ENCODE peak calls at places on chromosome 9, in four cellular contexts. One of them, this sample, is unnamed.

GRCh38 chr9:12975496-12975895 is 200.7 kb downstream of the LURAP1L start:
- DNase-seq in GM12878: no peak
- DNase-seq in HepG2: no peak
- DNase-seq in SK-N-SH: no peak
- DNase-seq in this sample: no peak

GRCh38 chr9:83011611-83012010 is 51.3 kb downstream of the RASEF start:
- DNase-seq in GM12878: no peak
- DNase-seq in HepG2: no peak
- DNase-seq in SK-N-SH: no peak
- DNase-seq in this sample: no peak

GRCh38 chr9:106717686-106718085 is 145.3 kb upstream of the ZNF462 start:
- DNase-seq in GM12878: no peak
- DNase-seq in SK-N-SH: no peak
- DNase-seq in HepG2: no peak
- DNase-seq in this sample: no peak

GRCh38 chr9:134243778-134244467 is 79.6 kb upstream of the RNU6ATAC start:
- DNase-seq in HepG2: no peak
- DNase-seq in GM12878: peak; percentile 42
- DNase-seq in SK-N-SH: no peak
- DNase-seq in this sample: no peak

GRCh38 chr9:68540712-68541535 is at the start of gene TMEM252:
- DNase-seq in HepG2: no peak
- DNase-seq in GM12878: no peak
- DNase-seq in SK-N-SH: no peak
- DNase-seq in this sample: no peak

GRCh38 chr9:37209431-37210386 is 89.3 kb downstream of the ZCCHC7 start:
- DNase-seq in GM12878: no peak
- DNase-seq in SK-N-SH: no peak
- DNase-seq in HepG2: peak; percentile 9
- DNase-seq in this sample: no peak

GRCh38 chr9:108015690-108016089 is 526.1 kb upstream of the KLF4 start:
- DNase-seq in SK-N-SH: no peak
- DNase-seq in HepG2: no peak
- DNase-seq in GM12878: no peak
- DNase-seq in this sample: no peak

GRCh38 chr9:122904466-122904822 is 715 bp downstream of the RC3H2 start:
- DNase-seq in HepG2: peak; percentile 43
- DNase-seq in SK-N-SH: peak; percentile 63
- DNase-seq in GM12878: no peak
- DNase-seq in this sample: no peak

GRCh38 chr9:5002811-5003210 is 17.7 kb downstream of the JAK2 start:
- DNase-seq in HepG2: no peak
- DNase-seq in GM12878: no peak
- DNase-seq in SK-N-SH: no peak
- DNase-seq in this sample: no peak

GRCh38 chr9:77402286-77402685 is 225.0 kb downstream of the VPS13A start:
- DNase-seq in GM12878: no peak
- DNase-seq in SK-N-SH: no peak
- DNase-seq in HepG2: no peak
- DNase-seq in this sample: no peak

GRCh38 chr9:130461218-130461630 is 16.5 kb downstream of the ASS1 start:
- DNase-seq in HepG2: peak; percentile 28
- DNase-seq in SK-N-SH: peak; percentile 87
- DNase-seq in GM12878: no peak
- DNase-seq in this sample: peak; percentile 96

GRCh38 chr9:38226491-38226951 is 157.5 kb upstream of the SHB start:
- DNase-seq in HepG2: peak; percentile 21
- DNase-seq in GM12878: no peak
- DNase-seq in SK-N-SH: no peak
- DNase-seq in this sample: no peak

GRCh38 chr9:91043041-91043740 is 241.6 kb downstream of the SYK start:
- DNase-seq in SK-N-SH: no peak
- DNase-seq in GM12878: no peak
- DNase-seq in HepG2: no peak
- DNase-seq in this sample: no peak

GRCh38 chr9:108207611-108208051 is 648.2 kb downstream of the ACTL7B start:
- DNase-seq in HepG2: no peak
- DNase-seq in GM12878: no peak
- DNase-seq in SK-N-SH: no peak
- DNase-seq in this sample: no peak

GRCh38 chr9:8558176-8558575 is 758.6 kb upstream of the DMAC1 start:
- DNase-seq in HepG2: no peak
- DNase-seq in GM12878: no peak
- DNase-seq in SK-N-SH: no peak
- DNase-seq in this sample: no peak

GRCh38 chr9:134360897-134361296 is 34.6 kb downstream of the RXRA start:
- DNase-seq in HepG2: no peak
- DNase-seq in GM12878: no peak
- DNase-seq in SK-N-SH: peak; percentile 92
- DNase-seq in this sample: no peak

GRCh38 chr9:134868751-134869553 is 11.7 kb upstream of the FCN2 start:
- DNase-seq in HepG2: no peak
- DNase-seq in SK-N-SH: no peak
- DNase-seq in GM12878: no peak
- DNase-seq in this sample: no peak

GRCh38 chr9:133862585-133863041 is 124.5 kb upstream of the SARDH start:
- DNase-seq in SK-N-SH: no peak
- DNase-seq in HepG2: no peak
- DNase-seq in GM12878: no peak
- DNase-seq in this sample: no peak

GRCh38 chr9:107894572-107895261 is 405.1 kb upstream of the KLF4 start:
- DNase-seq in GM12878: no peak
- DNase-seq in SK-N-SH: peak; percentile 32
- DNase-seq in HepG2: no peak
- DNase-seq in this sample: no peak

GRCh38 chr9:77896269-77897245 is 135.1 kb downstream of the GNAQ start:
- DNase-seq in SK-N-SH: peak; percentile 65
- DNase-seq in GM12878: no peak
- DNase-seq in HepG2: no peak
- DNase-seq in this sample: no peak

GRCh38 chr9:134196911-134197310 is 32.5 kb upstream of the RNU6ATAC start:
- DNase-seq in GM12878: no peak
- DNase-seq in HepG2: no peak
- DNase-seq in SK-N-SH: no peak
- DNase-seq in this sample: no peak

GRCh38 chr9:123087359-123087888 is 54.0 kb downstream of the GPR21 start:
- DNase-seq in GM12878: no peak
- DNase-seq in SK-N-SH: no peak
- DNase-seq in HepG2: peak; percentile 79
- DNase-seq in this sample: no peak

GRCh38 chr9:34810187-34810524 is 100.2 kb upstream of the CCL21 start:
- DNase-seq in GM12878: no peak
- DNase-seq in SK-N-SH: no peak
- DNase-seq in HepG2: no peak
- DNase-seq in this sample: peak; percentile 52

GRCh38 chr9:70609542-70610286 is 195.3 kb upstream of the KLF9 start:
- DNase-seq in GM12878: no peak
- DNase-seq in HepG2: no peak
- DNase-seq in SK-N-SH: no peak
- DNase-seq in this sample: no peak

GRCh38 chr9:134057751-134058701 is 9.8 kb downstream of the BRD3 start:
- DNase-seq in HepG2: peak; percentile 77
- DNase-seq in SK-N-SH: no peak
- DNase-seq in GM12878: no peak
- DNase-seq in this sample: peak; percentile 47

GRCh38 chr9:138066049-138066448 is 188.5 kb downstream of the CACNA1B start:
- DNase-seq in GM12878: no peak
- DNase-seq in SK-N-SH: no peak
- DNase-seq in HepG2: no peak
- DNase-seq in this sample: no peak

GRCh38 chr9:96491079-96491879 is 41.3 kb downstream of the HABP4 start:
- DNase-seq in SK-N-SH: no peak
- DNase-seq in GM12878: no peak
- DNase-seq in HepG2: peak; percentile 99
- DNase-seq in this sample: no peak

GRCh38 chr9:121557581-121558422 is 58.2 kb upstream of the GGTA1 start:
- DNase-seq in SK-N-SH: no peak
- DNase-seq in GM12878: peak; percentile 25
- DNase-seq in HepG2: no peak
- DNase-seq in this sample: no peak

GRCh38 chr9:15370496-15371464 is 51.9 kb upstream of the SNAPC3 start:
- DNase-seq in HepG2: no peak
- DNase-seq in SK-N-SH: peak; percentile 77
- DNase-seq in GM12878: no peak
- DNase-seq in this sample: no peak

GRCh38 chr9:134407123-134407779 is 81.0 kb downstream of the RXRA start:
- DNase-seq in HepG2: no peak
- DNase-seq in SK-N-SH: peak; percentile 97
- DNase-seq in GM12878: peak; percentile 70
- DNase-seq in this sample: no peak

DNA sequence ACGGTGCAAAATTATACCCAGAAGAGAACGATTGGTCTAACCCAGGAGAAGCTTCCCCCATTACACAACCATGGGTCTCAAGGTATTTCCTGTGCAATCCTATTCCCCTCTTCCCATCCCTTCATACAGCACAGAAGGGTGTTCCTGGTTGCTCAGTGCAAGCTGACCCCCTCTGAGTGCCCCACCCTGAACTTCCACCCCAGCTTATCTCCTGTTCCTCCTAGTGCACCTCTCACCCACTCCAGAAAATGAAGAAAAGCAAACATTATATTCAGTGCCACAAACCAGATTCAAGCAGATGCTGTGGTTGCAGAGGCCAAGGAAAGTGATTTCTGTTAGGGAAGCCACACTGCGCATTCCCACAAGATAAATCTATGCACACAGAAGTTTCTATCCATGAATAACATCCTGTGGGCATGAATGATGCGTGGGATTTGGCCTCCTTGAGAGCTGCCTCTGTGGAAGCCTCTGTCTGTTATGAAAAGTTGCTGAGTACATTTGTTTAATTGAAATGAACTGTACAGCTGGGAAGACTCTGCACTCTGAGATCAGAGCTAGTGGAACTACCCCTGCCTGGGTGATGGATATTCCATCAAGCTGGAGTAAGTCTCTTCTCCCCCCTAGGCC is 2.2 kb upstream of the OR2S2 start:
- DNase-seq in GM12878: no peak
- DNase-seq in HepG2: no peak
- DNase-seq in SK-N-SH: no peak
- DNase-seq in this sample: no peak
- TF ChIP-seq GABPA in GM12878: no peak
- TF ChIP-seq GABPA in HepG2: no peak
- TF ChIP-seq GABPA in SK-N-SH: no peak
- TF ChIP-seq GABPA in this sample: no peak

DNA sequence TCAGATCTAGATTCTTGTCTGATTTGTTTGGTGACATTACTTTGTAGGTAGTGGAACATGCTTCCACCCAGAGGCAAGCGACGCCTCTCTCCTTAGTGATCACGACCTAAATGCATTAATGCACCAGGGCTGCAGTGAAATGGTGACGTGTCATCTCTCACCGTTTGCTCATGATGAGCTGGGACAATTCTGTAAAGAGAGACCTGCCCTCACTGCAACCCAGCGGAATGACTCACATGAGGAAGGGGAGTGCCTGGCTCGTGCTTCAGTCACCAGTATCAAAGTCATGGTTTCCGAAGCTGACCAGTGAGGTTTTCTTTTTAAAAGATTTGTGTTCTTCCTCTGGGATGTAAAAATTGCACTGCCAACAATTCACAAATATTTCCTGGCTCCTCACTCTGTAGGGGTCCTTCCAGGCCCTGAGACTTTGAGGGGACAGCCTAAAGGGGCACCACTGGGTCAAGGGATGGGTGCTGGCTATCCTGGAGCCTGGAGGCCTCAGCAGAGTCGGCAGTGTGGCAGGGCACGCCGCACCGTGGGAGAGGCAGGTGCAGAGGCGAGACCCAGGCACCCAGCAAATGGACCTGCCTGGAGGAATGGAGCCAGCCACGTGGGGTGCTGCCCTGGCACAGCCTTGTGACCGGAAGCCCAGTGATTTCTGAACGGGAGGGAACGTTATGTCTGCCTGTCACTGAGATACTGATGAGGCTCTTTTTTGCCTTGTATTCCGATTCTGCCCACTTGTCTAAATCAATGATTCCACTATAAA is 17.3 kb downstream of the QSOX2 start:
- DNase-seq in SK-N-SH: no peak
- DNase-seq in HepG2: peak; percentile 13
- DNase-seq in GM12878: no peak
- DNase-seq in this sample: no peak
- TF ChIP-seq GABPA in SK-N-SH: no peak
- TF ChIP-seq GABPA in HepG2: no peak
- TF ChIP-seq GABPA in GM12878: no peak
- TF ChIP-seq GABPA in this sample: no peak

DNA sequence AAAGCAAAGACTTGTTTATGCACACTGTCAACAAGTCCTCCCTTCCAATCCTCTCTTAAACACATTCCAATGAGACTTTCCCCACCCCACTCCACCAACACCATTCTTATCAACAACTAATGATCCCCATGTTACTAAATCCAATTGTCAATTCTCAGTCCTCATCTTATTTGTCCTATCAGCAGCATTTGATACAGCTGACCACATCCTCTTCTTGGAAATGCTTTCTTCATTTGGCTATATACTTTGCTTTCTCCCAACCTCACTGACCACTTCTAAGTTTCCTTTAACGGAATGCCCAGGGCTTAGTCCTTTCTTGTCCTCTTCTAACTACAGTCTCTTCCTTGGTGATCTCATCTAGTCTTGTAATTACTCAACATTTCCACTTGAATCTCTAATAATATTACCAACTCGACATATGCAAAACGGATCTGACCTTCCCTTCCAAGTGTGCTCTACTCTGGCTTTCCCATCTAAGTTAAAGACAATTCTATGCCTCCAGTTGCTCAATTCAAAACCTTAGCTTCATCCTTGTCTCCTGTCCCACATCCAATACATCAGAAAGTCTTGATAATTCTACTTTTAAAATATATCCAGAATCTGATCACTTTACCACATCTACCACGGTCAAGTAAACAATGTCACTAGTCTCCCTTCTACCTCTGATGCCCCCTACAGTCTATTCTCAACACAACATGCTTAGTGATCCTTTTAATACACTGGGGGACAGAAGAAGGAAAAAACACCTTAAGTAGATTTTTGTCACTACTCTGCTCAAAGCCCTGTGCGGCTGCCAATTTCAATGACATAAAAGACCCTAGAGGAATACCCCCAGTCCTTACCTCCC is 25.5 kb downstream of the AGTPBP1 start:
- DNase-seq in GM12878: peak; percentile 48
- DNase-seq in SK-N-SH: no peak
- DNase-seq in HepG2: no peak
- DNase-seq in this sample: no peak
- TF ChIP-seq GABPA in GM12878: no peak
- TF ChIP-seq GABPA in SK-N-SH: no peak
- TF ChIP-seq GABPA in HepG2: no peak
- TF ChIP-seq GABPA in this sample: no peak

DNA sequence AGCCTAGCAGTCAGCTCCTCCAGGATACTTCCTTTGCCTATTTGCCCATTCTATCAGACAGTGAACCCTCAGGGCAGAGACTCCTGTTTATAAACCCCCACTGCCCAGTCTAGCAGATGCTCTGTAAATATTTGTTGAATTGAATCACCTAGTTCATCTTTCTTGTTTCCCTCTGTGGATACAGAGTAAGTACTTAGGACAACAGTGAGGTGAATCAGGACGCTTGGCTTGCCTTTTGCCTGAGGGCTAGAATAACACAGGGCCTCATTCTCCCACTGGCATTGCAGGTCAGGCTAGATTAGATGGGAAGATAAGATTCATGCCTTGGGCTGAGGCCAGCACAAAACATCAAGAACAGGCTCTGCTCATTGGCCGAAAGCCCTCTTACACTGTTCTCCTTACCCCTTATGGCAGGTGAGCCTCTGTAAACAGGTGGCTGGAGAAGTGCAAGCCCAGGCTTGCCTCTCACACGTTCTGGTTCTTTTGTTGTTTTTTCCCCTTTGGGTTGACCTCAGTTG is 22.2 kb downstream of the TNFSF8 start:
- DNase-seq in SK-N-SH: no peak
- DNase-seq in HepG2: peak; percentile 83
- DNase-seq in GM12878: no peak
- DNase-seq in this sample: no peak
- TF ChIP-seq GABPA in SK-N-SH: no peak
- TF ChIP-seq GABPA in HepG2: peak; percentile 24
- TF ChIP-seq GABPA in GM12878: peak; percentile 9
- TF ChIP-seq GABPA in this sample: no peak